ENCODE peak calls at places on chromosomes 11 and 22, in five cellular contexts. F, U, E, G and S are unnamed samples. For H3K4me1, the result is how much of the 10 kb centered on the place peaks cover.

GRCh38 chr11:69481393-69481844 is at the start of gene LINC01488:
- DNase-seq in G (no peak), E (no peak), F (no peak), U (no peak), S (no peak)

GRCh38 chr11:124644426-124645280 is 22.0 kb downstream of the TBRG1 start:
- DNase-seq in U (peak), F (peak), G (peak), E (peak), S (peak)

GRCh38 chr22:37425800-37426531 is 1.3 kb downstream of the ELFN2 start:
- DNase-seq in U (peak), G (no peak), F (no peak), E (no peak), S (peak)

GRCh38 chr11:69925366-69926196 is 106.4 kb upstream of the FGF3 start:
- DNase-seq in U (no peak), E (no peak), G (no peak), F (no peak), S (no peak)

GRCh38 chr11:100631316-100631715 is 55.8 kb upstream of the ARHGAP42 start:
- DNase-seq in F (no peak), E (no peak), U (no peak), G (no peak), S (no peak)

GRCh38 chr22:43151251-43152000 is at the start of gene TSPO:
- DNase-seq in E (peak), F (peak), G (peak), U (peak), S (peak)

GRCh38 chr11:27350503-27350902 is 12.5 kb downstream of the CCDC34 start:
- DNase-seq in F (no peak), G (no peak), U (no peak), E (peak), S (no peak)

GRCh38 chr11:116180806-116181600 is 591.8 kb downstream of the BUD13 start:
- DNase-seq in U (no peak), G (no peak), E (no peak), F (no peak), S (no peak)

GRCh38 chr11:127996825-127997224 is 590.5 kb downstream of the ETS1 start:
- DNase-seq in F (no peak), G (no peak), E (peak), U (no peak), S (no peak)

GRCh38 chr11:24086921-24087320 is 409.9 kb upstream of the LUZP2 start:
- DNase-seq in E (no peak), U (no peak), G (no peak), F (no peak), S (no peak)

GRCh38 chr11:111378773-111379499 is at the start of gene POU2AF1:
- DNase-seq in F (no peak), U (no peak), G (no peak), E (peak), S (peak)

GRCh38 chr11:25860677-25861445 is 471.1 kb upstream of the ANO3 start:
- DNase-seq in F (peak), G (no peak), E (peak), U (no peak), S (no peak)

GRCh38 chr22:31754813-31755212 is 994 bp downstream of the DEPDC5 start:
- DNase-seq in F (no peak), U (no peak), G (no peak), E (no peak), S (no peak)

GRCh38 chr22:16776088-16776487 is 49.1 kb downstream of the XKR3 start:
- DNase-seq in E (no peak), F (no peak), G (no peak), U (no peak), S (no peak)

GRCh38 chr11:76453248-76453647 is 8.4 kb downstream of the EMSY start:
- DNase-seq in G (no peak), E (no peak), F (no peak), U (no peak), S (no peak)

GRCh38 chr22:30601464-30601863 is 5.5 kb upstream of the TCN2 start:
- DNase-seq in E (no peak), F (no peak), G (no peak), U (no peak), S (no peak)

GRCh38 chr22:18966748-18967147 is 30.7 kb upstream of the PRODH start:
- DNase-seq in E (no peak), F (no peak), G (no peak), U (no peak), S (no peak)

GRCh38 chr22:43066134-43066533 is 23.1 kb downstream of the TTLL1 start:
- DNase-seq in G (no peak), E (no peak), F (no peak), U (no peak), S (no peak)

GRCh38 chr11:14148653-14149273 is 186.2 kb downstream of the SPON1 start:
- DNase-seq in E (peak), G (no peak), F (no peak), U (peak), S (peak)

GRCh38 chr11:7642747-7643146 is 30.6 kb downstream of the CYB5R2 start:
- DNase-seq in F (no peak), U (no peak), E (no peak), G (no peak), S (no peak)

GRCh38 chr22:49097171-49097925 is 730.3 kb downstream of the BRD1 start:
- DNase-seq in F (no peak), E (no peak), U (no peak), G (no peak), S (no peak)

GRCh38 chr11:33530824-33531223 is 169.8 kb downstream of the C11orf91 start:
- DNase-seq in F (no peak), E (peak), U (no peak), G (no peak), S (no peak)

GRCh38 chr11:12717851-12718291 is 43.6 kb downstream of the TEAD1 start:
- DNase-seq in G (no peak), F (no peak), E (no peak), U (no peak), S (peak)

GRCh38 chr22:21791635-21792625 is 56.3 kb upstream of the YPEL1 start:
- DNase-seq in U (no peak), E (peak), G (no peak), F (no peak), S (no peak)

GRCh38 chr22:23898006-23898974 is 4.1 kb downstream of the MIF start:
- DNase-seq in G (no peak), F (no peak), U (no peak), E (no peak), S (no peak)

GRCh38 chr11:63937713-63938480 is 905 bp upstream of the NAA40 start:
- DNase-seq in G (no peak), F (peak), U (peak), E (no peak), S (peak)

GRCh38 chr11:9663699-9664275 is at the start of gene SWAP70:
- DNase-seq in G (peak), E (peak), U (peak), F (peak), S (peak)

GRCh38 chr11:75554258-75555022 is 7.6 kb upstream of the SERPINH1 start:
- DNase-seq in U (peak), E (peak), G (peak), F (peak), S (no peak)

GRCh38 chr22:20128902-20129746 is 2.5 kb upstream of the ZDHHC8 start:
- DNase-seq in G (no peak), F (peak), E (peak), U (peak), S (peak)

GRCh38 chr11:223026-223789 is 12.9 kb downstream of the SIRT3 start:
- DNase-seq in G (no peak), F (no peak), U (no peak), E (no peak), S (no peak)

GRCh38 chr22:39207141-39208012 is 37.4 kb downstream of the PDGFB start:
- DNase-seq in F (no peak), E (no peak), U (no peak), G (no peak), S (no peak)

GRCh38 chr11:121394785-121395184 is 57.3 kb upstream of the SORL1 start:
- DNase-seq in F (no peak), G (no peak), E (no peak), U (no peak), S (no peak)

GRCh38 chr11:94849836-94850235 is 81.7 kb downstream of the AMOTL1 start:
- DNase-seq in F (no peak), U (no peak), E (peak), G (no peak), S (no peak)

GRCh38 chr11:2776351-2777061 is 76.7 kb upstream of the KCNQ1OT1 start:
- DNase-seq in U (no peak), E (no peak), F (peak), G (no peak), S (no peak)

GRCh38 chr11:36002196-36002595 is 58.3 kb downstream of the LDLRAD3 start:
- DNase-seq in G (peak), U (peak), F (no peak), E (no peak), S (no peak)

DNA sequence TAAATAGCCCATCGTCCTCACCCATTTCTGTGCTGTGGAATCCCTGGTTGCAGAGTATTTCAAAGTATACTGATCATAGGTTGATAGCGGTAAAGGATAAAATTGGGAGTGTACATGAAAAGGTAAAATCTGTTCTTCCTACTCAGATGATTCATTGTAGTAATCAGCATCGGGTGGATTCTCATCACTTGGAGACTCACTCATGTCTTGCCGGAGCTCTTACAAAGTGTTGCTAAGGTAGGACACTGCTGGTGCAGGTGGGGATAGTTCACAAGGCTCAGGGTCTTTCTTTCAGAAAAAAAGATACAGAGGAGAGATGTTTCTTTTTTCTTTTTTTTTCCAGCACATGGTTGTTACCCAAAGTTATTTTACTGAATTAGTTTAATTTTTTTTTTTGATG is 84.8 kb downstream of the MTNR1B start:
- DNase-seq in U (no peak), G (no peak), E (peak), F (no peak), S (no peak)
- H3K27ac ChIP-seq in U (no peak), G (no peak), E (no peak), F (no peak), S (no peak)

GRCh38 chr11:28743101-28743550 is 634.9 kb downstream of the METTL15 start:
- DNase-seq in F (no peak), G (no peak), E (no peak), U (peak), S (no peak)
- H3K9ac ChIP-seq in F (no peak), G (no peak), E (no peak), U (no peak), S (no peak)

GRCh38 chr11:119723243-119723951 is 5.6 kb downstream of the NECTIN1 start:
- DNase-seq in F (no peak), E (no peak), U (peak), G (no peak), S (no peak)
- H3K4me1 ChIP-seq in F (under half), E (under half), U (half or more), G (half or more), S (under half)

DNA sequence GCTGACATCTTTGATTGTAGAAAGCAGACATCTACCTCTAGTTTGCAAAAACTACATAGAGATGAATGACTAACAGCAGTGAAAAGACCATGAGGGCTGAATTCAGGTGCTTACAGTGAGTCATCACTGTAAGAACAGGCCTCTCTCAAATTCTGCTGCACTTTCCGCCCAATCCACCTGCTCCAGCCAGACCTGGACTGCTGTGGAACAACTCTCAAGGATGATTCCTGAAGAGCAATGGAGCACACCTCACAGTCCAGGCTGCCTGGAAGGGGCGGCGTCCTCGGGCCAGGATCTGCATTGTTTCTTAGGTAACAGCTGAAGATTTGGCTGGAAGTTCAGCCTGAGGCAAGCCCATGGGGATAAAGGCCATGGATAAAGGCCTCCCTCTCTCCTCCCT is 15.1 kb downstream of the APOL2 start:
- DNase-seq in F (no peak), E (no peak), U (no peak), G (no peak), S (no peak)
- H3K27ac ChIP-seq in F (no peak), E (no peak), U (no peak), G (no peak), S (no peak)

DNA sequence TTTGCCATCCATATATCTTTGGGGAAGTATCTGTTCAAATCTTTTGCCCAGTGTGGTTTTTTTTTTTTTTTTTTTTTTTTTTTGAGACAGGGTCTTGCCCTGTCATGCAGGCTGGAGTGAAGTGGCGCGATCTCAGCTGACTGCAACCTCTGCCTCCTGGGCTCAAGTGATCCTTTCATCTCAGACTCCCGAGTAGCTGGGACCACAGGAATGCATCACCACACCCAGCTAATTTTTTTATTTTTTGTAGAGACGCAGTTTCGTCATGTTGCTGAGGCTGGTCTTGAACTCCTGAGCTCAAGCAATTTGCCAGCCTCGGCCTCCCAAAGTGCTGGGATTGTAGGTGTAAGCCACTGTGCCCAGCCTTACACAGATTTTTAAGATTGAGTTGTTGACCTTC is 4.8 kb upstream of the FAM118A start:
- DNase-seq in F (no peak), E (no peak), G (no peak), U (no peak), S (no peak)
- H3K9ac ChIP-seq in F (no peak), E (no peak), G (no peak), U (no peak), S (no peak)

DNA sequence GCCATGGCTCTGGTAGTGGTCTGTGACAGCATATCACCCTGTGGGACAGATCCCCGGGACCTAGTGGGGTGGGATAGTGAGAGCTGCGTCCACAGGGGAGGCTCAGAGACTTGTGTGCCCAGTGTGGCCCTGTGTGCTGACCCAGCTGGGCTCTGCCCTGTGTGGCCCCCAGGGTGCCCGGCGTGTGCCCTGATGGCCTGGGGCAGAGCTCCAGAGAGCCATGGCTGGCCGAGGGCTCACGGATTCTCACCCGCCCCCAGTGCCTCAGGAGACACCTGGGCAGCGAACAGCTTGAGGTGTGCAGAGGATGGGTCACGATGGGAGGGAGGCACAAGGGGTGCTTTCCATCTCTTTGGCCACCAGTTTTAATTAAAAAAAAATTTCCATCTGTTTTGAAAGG is 11.8 kb downstream of the LRP5 start:
- DNase-seq in U (no peak), G (no peak), E (no peak), F (no peak), S (no peak)
- H3K4me1 ChIP-seq in U (under half), G (under half), E (under half), F (under half), S (under half)

GRCh38 chr22:26527167-26527566 is 14.9 kb upstream of the TFIP11 start:
- DNase-seq in F (no peak), U (no peak), G (no peak), E (no peak), S (no peak)

GRCh38 chr22:26522592-26522991 is 10.3 kb upstream of the TFIP11 start:
- DNase-seq in E (no peak), U (no peak), F (no peak), G (no peak), S (no peak)

GRCh38 chr22:26522012-26522411 is 9.7 kb upstream of the TFIP11 start:
- DNase-seq in F (no peak), E (no peak), U (no peak), G (no peak), S (no peak)

GRCh38 chr22:26526165-26526564 is 13.9 kb upstream of the TFIP11 start:
- DNase-seq in U (no peak), E (no peak), F (no peak), G (no peak), S (no peak)

GRCh38 chr22:26524870-26525269 is 12.6 kb upstream of the TFIP11 start:
- DNase-seq in F (no peak), E (no peak), U (no peak), G (no peak), S (no peak)
- H3K27ac ChIP-seq in F (no peak), E (no peak), U (no peak), G (no peak), S (no peak)

GRCh38 chr11:1455763-1456060 is 30.9 kb downstream of the MOB2 start:
- DNase-seq in E (no peak), G (no peak), F (no peak), U (no peak), S (no peak)
- H3K9ac ChIP-seq in E (no peak), G (no peak), F (no peak), U (no peak), S (no peak)